ENCODE peak calls at places on chromosome 10, in six cellular contexts. One of them, this sample, is unnamed.

GRCh38 chr10:133448120-133448519 is 5.6 kb upstream of the SCART1 start:
- DNase-seq in MM.1S: no peak
- DNase-seq in HepG2: no peak
- DNase-seq in GM23338: no peak
- DNase-seq in GM12878: no peak
- DNase-seq in HCT116: no peak
- DNase-seq in this sample: no peak

GRCh38 chr10:79340646-79341244 is 6.5 kb upstream of the PPIF start:
- DNase-seq in MM.1S: no peak
- DNase-seq in HepG2: no peak
- DNase-seq in GM23338: no peak
- DNase-seq in GM12878: no peak
- DNase-seq in HCT116: no peak
- DNase-seq in this sample: no peak

GRCh38 chr10:100006241-100006886 is 3.4 kb downstream of the DNMBP start:
- DNase-seq in MM.1S: no peak
- DNase-seq in HepG2: peak; percentile 57
- DNase-seq in GM23338: no peak
- DNase-seq in GM12878: peak; percentile 55
- DNase-seq in HCT116: peak; percentile 96
- DNase-seq in this sample: peak; percentile 90

GRCh38 chr10:3473271-3473670 is 300.7 kb upstream of the PITRM1 start:
- DNase-seq in MM.1S: no peak
- DNase-seq in HepG2: no peak
- DNase-seq in GM23338: no peak
- DNase-seq in GM12878: no peak
- DNase-seq in HCT116: no peak
- DNase-seq in this sample: no peak

GRCh38 chr10:22630229-22631174 is 83.9 kb downstream of the PIP4K2A start:
- DNase-seq in MM.1S: peak; percentile 94
- DNase-seq in HepG2: no peak
- DNase-seq in GM23338: no peak
- DNase-seq in GM12878: peak; percentile 92
- DNase-seq in HCT116: no peak
- DNase-seq in this sample: peak; percentile 77

GRCh38 chr10:70856454-70856853 is 31.9 kb downstream of the PCBD1 start:
- DNase-seq in MM.1S: peak; percentile 73
- DNase-seq in HepG2: no peak
- DNase-seq in GM23338: no peak
- DNase-seq in GM12878: no peak
- DNase-seq in HCT116: no peak
- DNase-seq in this sample: no peak

GRCh38 chr10:132111121-132111731 is 45.5 kb downstream of the JAKMIP3 start:
- DNase-seq in MM.1S: no peak
- DNase-seq in HepG2: no peak
- DNase-seq in GM23338: no peak
- DNase-seq in GM12878: no peak
- DNase-seq in HCT116: no peak
- DNase-seq in this sample: no peak

GRCh38 chr10:79097021-79097695 is 28.4 kb downstream of the ZMIZ1 start:
- DNase-seq in MM.1S: no peak
- DNase-seq in HepG2: no peak
- DNase-seq in GM23338: no peak
- DNase-seq in GM12878: no peak
- DNase-seq in HCT116: no peak
- DNase-seq in this sample: peak; percentile 65

GRCh38 chr10:79322616-79323566 is 24.4 kb upstream of the PPIF start:
- DNase-seq in MM.1S: no peak
- DNase-seq in HepG2: no peak
- DNase-seq in GM23338: no peak
- DNase-seq in GM12878: peak; percentile 46
- DNase-seq in HCT116: no peak
- DNase-seq in this sample: peak; percentile 90

GRCh38 chr10:69802424-69803161 is 887 bp downstream of the COL13A1 start:
- DNase-seq in MM.1S: no peak
- DNase-seq in HepG2: no peak
- DNase-seq in GM23338: peak; percentile 61
- DNase-seq in GM12878: no peak
- DNase-seq in HCT116: no peak
- DNase-seq in this sample: peak; percentile 69

GRCh38 chr10:124177180-124177518 is 83.8 kb upstream of the CHST15 start:
- DNase-seq in MM.1S: no peak
- DNase-seq in HepG2: no peak
- DNase-seq in GM23338: no peak
- DNase-seq in GM12878: no peak
- DNase-seq in HCT116: no peak
- DNase-seq in this sample: no peak

GRCh38 chr10:124693801-124694416 is 50.3 kb downstream of the FAM53B start:
- DNase-seq in MM.1S: peak; percentile 72
- DNase-seq in HepG2: no peak
- DNase-seq in GM23338: no peak
- DNase-seq in GM12878: no peak
- DNase-seq in HCT116: no peak
- DNase-seq in this sample: no peak

GRCh38 chr10:21528452-21529235 is 3.2 kb upstream of the SKIDA1 start:
- DNase-seq in MM.1S: no peak
- DNase-seq in HepG2: no peak
- DNase-seq in GM23338: no peak
- DNase-seq in GM12878: no peak
- DNase-seq in HCT116: no peak
- DNase-seq in this sample: peak; percentile 61

GRCh38 chr10:60170250-60170649 is 219.4 kb downstream of the ANK3 start:
- DNase-seq in MM.1S: no peak
- DNase-seq in HepG2: no peak
- DNase-seq in GM23338: no peak
- DNase-seq in GM12878: no peak
- DNase-seq in HCT116: no peak
- DNase-seq in this sample: peak; percentile 75

GRCh38 chr10:62112325-62112724 is 156.3 kb downstream of the RTKN2 start:
- DNase-seq in MM.1S: no peak
- DNase-seq in HepG2: no peak
- DNase-seq in GM23338: no peak
- DNase-seq in GM12878: no peak
- DNase-seq in HCT116: no peak
- DNase-seq in this sample: no peak

GRCh38 chr10:132667613-132668394 is 118.1 kb downstream of the NKX6-2 start:
- DNase-seq in MM.1S: no peak
- DNase-seq in HepG2: no peak
- DNase-seq in GM23338: no peak
- DNase-seq in GM12878: no peak
- DNase-seq in HCT116: no peak
- DNase-seq in this sample: peak; percentile 83

GRCh38 chr10:132464256-132465192 is 67.5 kb downstream of the PWWP2B start:
- DNase-seq in MM.1S: no peak
- DNase-seq in HepG2: no peak
- DNase-seq in GM23338: no peak
- DNase-seq in GM12878: no peak
- DNase-seq in HCT116: no peak
- DNase-seq in this sample: no peak

GRCh38 chr10:121900443-121901174 is 27.2 kb downstream of the ATE1 start:
- DNase-seq in MM.1S: peak; percentile 78
- DNase-seq in HepG2: peak; percentile 62
- DNase-seq in GM23338: peak; percentile 90
- DNase-seq in GM12878: no peak
- DNase-seq in HCT116: peak; percentile 52
- DNase-seq in this sample: peak; percentile 82

GRCh38 chr10:88232029-88232895 is 350.9 kb downstream of the RNLS start:
- DNase-seq in MM.1S: no peak
- DNase-seq in HepG2: no peak
- DNase-seq in GM23338: no peak
- DNase-seq in GM12878: no peak
- DNase-seq in HCT116: no peak
- DNase-seq in this sample: peak; percentile 58

GRCh38 chr10:86048571-86048970 is 318.0 kb downstream of the GRID1 start:
- DNase-seq in MM.1S: no peak
- DNase-seq in HepG2: no peak
- DNase-seq in GM23338: no peak
- DNase-seq in GM12878: no peak
- DNase-seq in HCT116: no peak
- DNase-seq in this sample: no peak

GRCh38 chr10:86047588-86047987 is 319.0 kb downstream of the GRID1 start:
- DNase-seq in MM.1S: peak; percentile 65
- DNase-seq in HepG2: no peak
- DNase-seq in GM23338: no peak
- DNase-seq in GM12878: peak; percentile 24
- DNase-seq in HCT116: no peak
- DNase-seq in this sample: no peak

GRCh38 chr10:86048973-86049372 is 317.6 kb downstream of the GRID1 start:
- DNase-seq in MM.1S: no peak
- DNase-seq in HepG2: no peak
- DNase-seq in GM23338: no peak
- DNase-seq in GM12878: no peak
- DNase-seq in HCT116: no peak
- DNase-seq in this sample: no peak

GRCh38 chr10:86045896-86046295 is 320.7 kb downstream of the GRID1 start:
- DNase-seq in MM.1S: no peak
- DNase-seq in HepG2: no peak
- DNase-seq in GM23338: no peak
- DNase-seq in GM12878: no peak
- DNase-seq in HCT116: no peak
- DNase-seq in this sample: no peak

GRCh38 chr10:86046845-86047460 is 319.6 kb downstream of the GRID1 start:
- DNase-seq in MM.1S: no peak
- DNase-seq in HepG2: no peak
- DNase-seq in GM23338: no peak
- DNase-seq in GM12878: peak; percentile 19
- DNase-seq in HCT116: peak; percentile 32
- DNase-seq in this sample: no peak
- H3K27me3 ChIP-seq in MM.1S: no peaks in the 10 kb centered on the region
- H3K27me3 ChIP-seq in HepG2: no peaks in the 10 kb centered on the region
- H3K27me3 ChIP-seq in GM23338: no peaks in the 10 kb centered on the region
- H3K27me3 ChIP-seq in GM12878: no peaks in the 10 kb centered on the region
- H3K27me3 ChIP-seq in HCT116: no peaks in the 10 kb centered on the region
- H3K27me3 ChIP-seq in this sample: no peaks in the 10 kb centered on the region

GRCh38 chr10:8151086-8151485 is 96.6 kb downstream of the GATA3 start:
- DNase-seq in MM.1S: no peak
- DNase-seq in HepG2: no peak
- DNase-seq in GM23338: no peak
- DNase-seq in GM12878: no peak
- DNase-seq in HCT116: no peak
- DNase-seq in this sample: no peak

GRCh38 chr10:8146650-8147049 is 92.2 kb downstream of the GATA3 start:
- DNase-seq in MM.1S: no peak
- DNase-seq in HepG2: no peak
- DNase-seq in GM23338: no peak
- DNase-seq in GM12878: no peak
- DNase-seq in HCT116: peak; percentile 6
- DNase-seq in this sample: peak; percentile 87

GRCh38 chr10:8144496-8144895 is 90.0 kb downstream of the GATA3 start:
- DNase-seq in MM.1S: no peak
- DNase-seq in HepG2: no peak
- DNase-seq in GM23338: no peak
- DNase-seq in GM12878: no peak
- DNase-seq in HCT116: no peak
- DNase-seq in this sample: no peak

GRCh38 chr10:8150401-8150905 is 96.0 kb downstream of the GATA3 start:
- DNase-seq in MM.1S: no peak
- DNase-seq in HepG2: no peak
- DNase-seq in GM23338: no peak
- DNase-seq in GM12878: no peak
- DNase-seq in HCT116: no peak
- DNase-seq in this sample: peak; percentile 75

GRCh38 chr10:8149991-8150390 is 95.5 kb downstream of the GATA3 start:
- DNase-seq in MM.1S: no peak
- DNase-seq in HepG2: no peak
- DNase-seq in GM23338: no peak
- DNase-seq in GM12878: no peak
- DNase-seq in HCT116: no peak
- DNase-seq in this sample: no peak
- TF ChIP-seq CTCF in MM.1S: no peak
- TF ChIP-seq CTCF in HepG2: no peak
- TF ChIP-seq CTCF in GM23338: no peak
- TF ChIP-seq CTCF in GM12878: no peak
- TF ChIP-seq CTCF in HCT116: no peak
- TF ChIP-seq CTCF in this sample: no peak

GRCh38 chr10:119316002-119316358 is 108.6 kb downstream of the GRK5 start:
- DNase-seq in MM.1S: no peak
- DNase-seq in HepG2: no peak
- DNase-seq in GM23338: no peak
- DNase-seq in GM12878: no peak
- DNase-seq in HCT116: no peak
- DNase-seq in this sample: no peak
- H4K20me1 ChIP-seq in MM.1S: peaks cover 57% of the 10 kb centered on the region
- H4K20me1 ChIP-seq in HepG2: no peaks in the 10 kb centered on the region
- H4K20me1 ChIP-seq in GM23338: no peaks in the 10 kb centered on the region
- H4K20me1 ChIP-seq in GM12878: peaks cover 19% of the 10 kb centered on the region
- H4K20me1 ChIP-seq in HCT116: no peaks in the 10 kb centered on the region
- H4K20me1 ChIP-seq in this sample: no peaks in the 10 kb centered on the region

GRCh38 chr10:101771380-101771779 is 4.5 kb downstream of the FGF8 start:
- DNase-seq in MM.1S: no peak
- DNase-seq in HepG2: no peak
- DNase-seq in GM23338: no peak
- DNase-seq in GM12878: no peak
- DNase-seq in HCT116: no peak
- DNase-seq in this sample: no peak

GRCh38 chr10:101774589-101775272 is 1.2 kb downstream of the FGF8 start:
- DNase-seq in MM.1S: no peak
- DNase-seq in HepG2: no peak
- DNase-seq in GM23338: peak; percentile 71
- DNase-seq in GM12878: no peak
- DNase-seq in HCT116: no peak
- DNase-seq in this sample: no peak

GRCh38 chr10:101773923-101774588 is 1.9 kb downstream of the FGF8 start:
- DNase-seq in MM.1S: no peak
- DNase-seq in HepG2: no peak
- DNase-seq in GM23338: peak; percentile 50
- DNase-seq in GM12878: no peak
- DNase-seq in HCT116: no peak
- DNase-seq in this sample: no peak

GRCh38 chr10:101772017-101772894 is 3.7 kb downstream of the FGF8 start:
- DNase-seq in MM.1S: no peak
- DNase-seq in HepG2: no peak
- DNase-seq in GM23338: no peak
- DNase-seq in GM12878: no peak
- DNase-seq in HCT116: no peak
- DNase-seq in this sample: no peak

DNA sequence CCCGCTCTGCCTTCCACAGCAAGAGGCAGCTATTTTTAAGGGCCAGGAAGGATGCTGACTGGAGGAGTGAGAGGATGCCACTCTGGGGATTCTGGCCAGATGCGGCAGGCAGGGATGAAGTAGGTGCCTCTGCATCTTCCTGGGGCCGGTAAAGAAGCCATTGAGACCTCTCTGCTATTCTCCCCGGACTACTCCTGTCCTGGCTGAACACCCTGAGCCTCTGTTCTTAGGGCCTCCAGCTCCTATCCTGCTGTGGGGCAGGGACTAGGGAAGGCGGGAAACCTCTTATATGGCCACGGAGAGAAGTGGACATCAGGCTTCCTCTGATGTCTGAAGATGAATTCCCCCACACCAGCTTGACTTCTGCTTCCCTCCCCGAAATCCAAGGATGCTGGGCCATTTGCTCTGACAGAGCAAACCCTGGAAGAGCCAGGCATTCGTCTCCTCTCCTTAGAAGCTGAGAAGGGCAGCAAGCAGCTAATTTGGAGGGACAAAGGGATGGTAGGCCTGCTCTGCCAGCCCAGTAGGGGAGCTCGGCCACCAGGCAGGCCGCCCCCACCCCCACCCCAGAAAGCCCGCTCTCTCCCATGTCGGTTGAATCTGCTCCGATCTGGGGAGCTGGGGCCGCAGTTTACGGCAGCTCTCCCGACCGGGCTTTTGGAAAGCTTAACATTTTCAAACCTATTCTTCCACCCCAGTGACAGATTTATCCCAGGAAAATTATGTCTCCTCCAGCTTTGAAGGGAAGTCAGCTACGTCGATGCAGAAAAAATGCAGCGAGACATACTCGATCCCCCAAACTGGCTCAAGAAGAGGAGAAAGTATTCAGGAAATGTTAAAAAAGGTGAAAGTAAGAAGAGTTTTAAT is 2.8 kb downstream of the FGF8 start:
- DNase-seq in MM.1S: no peak
- DNase-seq in HepG2: no peak
- DNase-seq in GM23338: peak; percentile 43
- DNase-seq in GM12878: no peak
- DNase-seq in HCT116: no peak
- DNase-seq in this sample: no peak
- H3K27me3 ChIP-seq in MM.1S: peaks cover 73% of the 10 kb centered on the region
- H3K27me3 ChIP-seq in HepG2: peaks cover 22% of the 10 kb centered on the region
- H3K27me3 ChIP-seq in GM23338: peaks cover 64% of the 10 kb centered on the region
- H3K27me3 ChIP-seq in GM12878: peaks cover 20% of the 10 kb centered on the region
- H3K27me3 ChIP-seq in HCT116: no peaks in the 10 kb centered on the region
- H3K27me3 ChIP-seq in this sample: peaks cover 61% of the 10 kb centered on the region

This sample was measured in fibroblast of lung.